ENCODE peak calls at places on chromosome 6, in six cellular contexts. D, X, O, G, S and U are unnamed samples.

GRCh38 chr6:40336986-40337780 is 250.0 kb downstream of the LRFN2 start:
- DNase-seq in D (no peak), X (no peak), O (no peak), G (no peak), S (no peak), U (no peak)

GRCh38 chr6:140071601-140072062 is 697.2 kb upstream of the CITED2 start:
- DNase-seq in D (no peak), X (peak), O (no peak), G (no peak), S (no peak), U (no peak)

GRCh38 chr6:160348552-160349441 is 619 bp downstream of the SLC22A3 start:
- DNase-seq in D (peak), X (peak), O (no peak), G (peak), S (no peak), U (no peak)

GRCh38 chr6:32163559-32164258 is 686 bp upstream of the EGFL8 start:
- DNase-seq in D (no peak), X (no peak), O (no peak), G (no peak), S (no peak), U (no peak)

GRCh38 chr6:91704531-91704930 is 1117.7 kb upstream of the MAP3K7 start:
- DNase-seq in D (no peak), X (peak), O (no peak), G (no peak), S (no peak), U (no peak)

GRCh38 chr6:38784506-38785235 is 69.6 kb downstream of the DNAH8 start:
- DNase-seq in D (no peak), X (peak), O (no peak), G (no peak), S (no peak), U (no peak)

GRCh38 chr6:116060572-116061283 is at the start of gene FRK:
- DNase-seq in D (no peak), X (peak), O (no peak), G (peak), S (no peak), U (no peak)

GRCh38 chr6:87214831-87215230 is 59.5 kb downstream of the ZNF292 start:
- DNase-seq in D (no peak), X (no peak), O (no peak), G (no peak), S (no peak), U (no peak)

GRCh38 chr6:98044168-98044567 is 761.2 kb upstream of the MMS22L start:
- DNase-seq in D (no peak), X (no peak), O (no peak), G (no peak), S (no peak), U (no peak)

GRCh38 chr6:143598466-143599080 is 79.2 kb upstream of the PHACTR2 start:
- DNase-seq in D (no peak), X (no peak), O (no peak), G (no peak), S (peak), U (no peak)

GRCh38 chr6:100701728-100702127 is 179.4 kb downstream of the ASCC3 start:
- DNase-seq in D (no peak), X (peak), O (no peak), G (no peak), S (no peak), U (no peak)

GRCh38 chr6:157562997-157563396 is 182.0 kb downstream of the ZDHHC14 start:
- DNase-seq in D (no peak), X (no peak), O (no peak), G (no peak), S (no peak), U (no peak)

GRCh38 chr6:43983632-43984031 is 143.6 kb downstream of the MRPL14 start:
- DNase-seq in D (no peak), X (no peak), O (no peak), G (no peak), S (no peak), U (no peak)

GRCh38 chr6:67129780-67130179 is 1422.8 kb upstream of the EYS start:
- DNase-seq in D (no peak), X (no peak), O (no peak), G (no peak), S (no peak), U (no peak)